ENCODE peak calls at places on chromosomes 13 and 19, in six cellular contexts. T, W, Z, K, Q and J are unnamed samples.

GRCh38 chr13:26498524-26499208 is 58.8 kb upstream of the WASF3 start:
- DNase-seq in T (no peak), W (peak; percentile 44), Z (no peak), K (no peak), Q (no peak), J (no peak)

GRCh38 chr13:107845911-107846310 is 369.4 kb downstream of the LIG4 start:
- DNase-seq in T (no peak), W (no peak), Z (no peak), K (no peak), Q (no peak), J (no peak)

GRCh38 chr13:43136940-43137574 is 113.7 kb downstream of the DNAJC15 start:
- DNase-seq in T (no peak), W (peak; percentile 11), Z (no peak), K (no peak), Q (no peak), J (no peak)

GRCh38 chr13:31242935-31243334 is 43.2 kb downstream of the B3GLCT start:
- DNase-seq in T (no peak), W (peak; percentile 37), Z (no peak), K (no peak), Q (no peak), J (no peak)

GRCh38 chr19:13705201-13705600 is 59.1 kb upstream of the MRI1 start:
- DNase-seq in T (no peak), W (no peak), Z (no peak), K (no peak), Q (no peak), J (no peak)

GRCh38 chr13:104594801-104595200 is 1528.6 kb upstream of the SLC10A2 start:
- DNase-seq in T (no peak), W (no peak), Z (no peak), K (no peak), Q (no peak), J (no peak)

GRCh38 chr19:49807888-49808675 is 5.0 kb downstream of the FUZ start:
- DNase-seq in T (no peak), W (no peak), Z (no peak), K (no peak), Q (no peak), J (no peak)

GRCh38 chr19:10372698-10373097 is 7.7 kb downstream of the TYK2 start:
- DNase-seq in T (no peak), W (no peak), Z (no peak), K (no peak), Q (no peak), J (no peak)

GRCh38 chr13:60402022-60402421 is 5.0 kb downstream of the TDRD3 start:
- DNase-seq in T (no peak), W (no peak), Z (no peak), K (no peak), Q (no peak), J (no peak)

GRCh38 chr19:32865326-32865725 is 4.2 kb downstream of the SLC7A9 start:
- DNase-seq in T (no peak), W (no peak), Z (no peak), K (no peak), Q (no peak), J (no peak)

GRCh38 chr19:2765376-2765775 is 17.7 kb downstream of the SGTA start:
- DNase-seq in T (no peak), W (no peak), Z (no peak), K (no peak), Q (no peak), J (no peak)

GRCh38 chr13:108495686-108496363 is 133.6 kb upstream of the MYO16 start:
- DNase-seq in T (no peak), W (peak; percentile 23), Z (no peak), K (no peak), Q (no peak), J (no peak)

GRCh38 chr13:28273919-28274318 is 135.6 kb downstream of the PAN3 start:
- DNase-seq in T (no peak), W (peak; percentile 43), Z (no peak), K (no peak), Q (no peak), J (no peak)

GRCh38 chr13:108895220-108895704 is 265.9 kb downstream of the MYO16 start:
- DNase-seq in T (no peak), W (peak; percentile 69), Z (no peak), K (no peak), Q (no peak), J (no peak)

GRCh38 chr13:87884874-87885273 is 213.7 kb downstream of the SLITRK5 start:
- DNase-seq in T (no peak), W (peak; percentile 2), Z (no peak), K (no peak), Q (no peak), J (peak; percentile 1)

GRCh38 chr19:53927745-53928144 is 18.7 kb downstream of the CACNG7 start:
- DNase-seq in T (no peak), W (peak; percentile 86), Z (no peak), K (no peak), Q (no peak), J (no peak)

GRCh38 chr19:42628411-42629135 is 33.8 kb upstream of the CEACAM8 start:
- DNase-seq in T (no peak), W (no peak), Z (no peak), K (no peak), Q (no peak), J (no peak)

GRCh38 chr19:32317045-32317444 is 28.4 kb upstream of the ZNF507 start:
- DNase-seq in T (no peak), W (no peak), Z (no peak), K (no peak), Q (no peak), J (no peak)

GRCh38 chr19:53959176-53959757 is 3.5 kb upstream of the CACNG8 start:
- DNase-seq in T (no peak), W (no peak), Z (no peak), K (peak; percentile 19), Q (no peak), J (no peak)

GRCh38 chr13:20391597-20392452 is 133.8 kb downstream of the CRYL1 start:
- DNase-seq in T (no peak), W (no peak), Z (no peak), K (no peak), Q (no peak), J (no peak)

GRCh38 chr19:54136086-54136863 is 1.3 kb upstream of the CNOT3 start:
- DNase-seq in T (no peak), W (no peak), Z (no peak), K (no peak), Q (no peak), J (no peak)

GRCh38 chr13:108967371-108967770 is 338.0 kb downstream of the MYO16 start:
- DNase-seq in T (no peak), W (no peak), Z (no peak), K (no peak), Q (no peak), J (no peak)

GRCh38 chr13:75219479-75220237 is 262.3 kb downstream of the TBC1D4 start:
- DNase-seq in T (peak; percentile 59), W (peak; percentile 85), Z (peak; percentile 89), K (peak; percentile 72), Q (peak; percentile 81), J (peak; percentile 77)

GRCh38 chr19:15635016-15635805 is 5.5 kb upstream of the CYP4F3 start:
- DNase-seq in T (no peak), W (no peak), Z (no peak), K (no peak), Q (no peak), J (no peak)

GRCh38 chr19:18479964-18480723 is 41.7 kb downstream of the ELL start:
- DNase-seq in T (no peak), W (peak; percentile 65), Z (peak; percentile 85), K (no peak), Q (no peak), J (no peak)

GRCh38 chr19:5166262-5166661 is 174.3 kb downstream of the PTPRS start:
- DNase-seq in T (no peak), W (peak; percentile 48), Z (no peak), K (no peak), Q (no peak), J (no peak)

GRCh38 chr19:47377208-47377701 is 28.1 kb downstream of the DHX34 start:
- DNase-seq in T (no peak), W (no peak), Z (peak; percentile 87), K (no peak), Q (peak; percentile 47), J (no peak)